ENCODE peak calls at places on chromosomes 11 and 22, in four cellular contexts. C is B cell, I is cardiac muscle cell, S is heart left ventricle. P is an unnamed sample.
A peak's percentile ranks its signal among the peaks of the same experiment; 100 is the strongest.

GRCh38 chr22:17920145-17920605 is 104.2 kb downstream of the MICAL3 start:
- DNase-seq in I (peak; percentile 66), S (peak; percentile 89), C (peak; percentile 38), P (no peak)

GRCh38 chr11:101321222-101321621 is 191.6 kb upstream of the PGR start:
- DNase-seq in C (no peak), I (no peak), S (no peak), P (no peak)

GRCh38 chr11:81966340-81966739 is 767.3 kb downstream of the FAM181B start:
- DNase-seq in C (no peak), S (no peak), I (no peak), P (no peak)

GRCh38 chr11:100776212-100776896 is 89.3 kb downstream of the ARHGAP42 start:
- DNase-seq in C (no peak), I (peak; percentile 72), S (no peak), P (no peak)

GRCh38 chr11:131193101-131193501 is 177.3 kb upstream of the NTM start:
- DNase-seq in C (no peak), S (no peak), I (no peak), P (no peak)

GRCh38 chr11:61996933-61997332 is 29.5 kb upstream of the FTH1 start:
- DNase-seq in I (no peak), C (no peak), S (no peak), P (peak; percentile 15)

GRCh38 chr11:129006161-129006560 is 63.5 kb upstream of the TP53AIP1 start:
- DNase-seq in I (no peak), C (no peak), S (no peak), P (no peak)

GRCh38 chr22:30253205-30253852 is 6.8 kb upstream of the LIF start:
- DNase-seq in S (peak; percentile 81), I (peak; percentile 60), C (no peak), P (peak; percentile 67)

GRCh38 chr11:44670814-44671213 is 55.9 kb upstream of the TSPAN18 start:
- DNase-seq in I (no peak), S (no peak), C (no peak), P (no peak)

GRCh38 chr11:48088682-48089050 is 108.3 kb downstream of the PTPRJ start:
- DNase-seq in I (no peak), C (no peak), S (no peak), P (no peak)

GRCh38 chr11:47468598-47469214 is 19.8 kb upstream of the RAPSN start:
- DNase-seq in S (no peak), C (no peak), I (no peak), P (no peak)

GRCh38 chr11:115084191-115084590 is 405.9 kb downstream of the NXPE2 start:
- DNase-seq in C (no peak), S (no peak), I (no peak), P (no peak)

GRCh38 chr11:18243783-18244362 is 4.6 kb downstream of the SAA2 start:
- DNase-seq in I (peak; percentile 85), C (peak; percentile 70), S (no peak), P (peak; percentile 52)

GRCh38 chr11:114479331-114479730 is 40.1 kb downstream of the REXO2 start:
- DNase-seq in I (no peak), S (no peak), C (no peak), P (no peak)

GRCh38 chr11:17259931-17260499 is 16.5 kb upstream of the NUCB2 start:
- DNase-seq in S (no peak), C (no peak), I (no peak), P (no peak)

GRCh38 chr11:38130514-38130913 is 1532.5 kb upstream of the RAG2 start:
- DNase-seq in I (no peak), S (no peak), C (no peak), P (no peak)

GRCh38 chr11:742571-743201 is 4.6 kb upstream of the TALDO1 start:
- DNase-seq in I (no peak), C (no peak), S (no peak), P (no peak)

GRCh38 chr11:748007-748359 is 719 bp downstream of the TALDO1 start:
- DNase-seq in C (no peak), I (peak; percentile 34), S (no peak), P (peak; percentile 48)

GRCh38 chr11:749731-750130 is 2.5 kb downstream of the TALDO1 start:
- DNase-seq in I (no peak), C (no peak), S (no peak), P (no peak)

GRCh38 chr11:746289-747175 is 732 bp upstream of the TALDO1 start:
- DNase-seq in I (no peak), S (no peak), C (no peak), P (peak; percentile 57)

GRCh38 chr11:747176-748006 is at the start of gene TALDO1:
- DNase-seq in I (peak; percentile 89), C (peak; percentile 88), S (peak; percentile 96), P (peak; percentile 98)
- TF ChIP-seq CTCF in I (peak; percentile 11), C (no peak), S (peak; percentile 34), P (peak; percentile 34)

GRCh38 chr22:29202231-29203192 is 3.2 kb upstream of the EMID1 start:
- DNase-seq in I (peak; percentile 90), C (peak; percentile 49), S (peak; percentile 59), P (peak; percentile 93)
- TF ChIP-seq CTCF in I (peak; percentile 28), C (peak; percentile 22), S (peak; percentile 35), P (peak; percentile 15)

DNA sequence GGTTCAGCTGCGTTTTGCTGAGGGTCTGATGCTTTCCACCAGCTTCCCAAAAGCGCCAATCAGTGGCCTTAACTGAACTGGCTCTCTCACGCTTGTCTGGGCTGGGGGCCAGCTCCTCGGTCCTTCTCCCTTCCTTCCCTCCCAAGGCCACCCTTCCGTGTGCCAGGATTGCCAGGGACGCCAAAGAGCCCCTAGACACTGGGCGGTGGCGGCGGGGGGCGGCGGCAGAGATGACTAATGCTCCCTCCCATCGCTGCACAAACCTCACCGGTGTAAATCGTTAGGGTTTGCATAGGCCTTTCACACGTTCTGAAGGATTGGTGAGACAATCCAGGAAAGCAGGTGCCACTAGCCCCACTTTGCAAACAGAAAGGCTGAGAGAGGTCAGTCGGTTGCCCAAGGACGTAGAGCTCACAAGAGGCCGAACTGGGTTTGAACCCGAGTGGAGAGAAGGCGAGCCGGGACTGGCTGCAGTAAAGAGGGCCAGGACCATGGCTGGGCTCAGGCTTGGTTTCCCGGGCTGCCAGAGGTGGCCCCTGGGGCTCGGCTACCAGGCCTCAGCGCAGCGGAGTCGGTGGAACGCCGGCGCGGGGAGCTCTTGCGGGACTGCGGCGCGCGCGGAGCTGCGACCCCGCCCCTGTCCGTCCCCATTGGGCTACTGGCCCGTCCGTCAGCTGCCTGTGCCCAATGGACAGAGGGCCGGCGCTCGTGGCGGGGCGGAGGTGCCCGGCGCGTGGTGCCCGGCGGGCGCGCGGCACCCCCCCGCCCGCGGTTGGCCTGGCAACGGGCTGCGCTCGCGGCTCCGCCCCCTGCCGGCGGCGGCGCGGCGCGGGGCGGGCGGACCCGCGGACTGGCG is 589 bp upstream of the GNAZ start:
- DNase-seq in I (peak; percentile 92), C (peak; percentile 92), S (peak; percentile 95), P (peak; percentile 93)
- TF ChIP-seq CTCF in I (no peak), C (no peak), S (no peak), P (no peak)

GRCh38 chr11:35387341-35387982 is 31.9 kb downstream of the SLC1A2 start:
- DNase-seq in C (no peak), S (no peak), I (no peak), P (no peak)
- TF ChIP-seq CTCF in C (peak; percentile 58), S (peak; percentile 59), I (no peak), P (no peak)

GRCh38 chr11:2401436-2401984 is 960 bp downstream of the TSSC4 start:
- DNase-seq in C (no peak), S (no peak), I (no peak), P (no peak)
- TF ChIP-seq CTCF in C (no peak), S (no peak), I (no peak), P (no peak)

P was measured in GM13976.